ENCODE peak calls at places on chromosomes 1 and 21, in six cellular contexts. W is heart right ventricle, E is PC-9, C is adrenal gland, X is upper lobe of right lung, I is cardiac fibroblast. P is an unnamed sample.

GRCh38 chr21:37153935-37154350 is 80.9 kb downstream of the TTC3 start:
- DNase-seq in W (no peak), X (no peak), I (peak; percentile 68), C (peak; percentile 52), E (no peak), P (no peak)

GRCh38 chr21:26115899-26116298 is 54.7 kb downstream of the APP start:
- DNase-seq in C (no peak), X (no peak), E (no peak), W (no peak), I (peak; percentile 80), P (no peak)

GRCh38 chr1:33094971-33095604 is 14.1 kb downstream of the AZIN2 start:
- DNase-seq in W (no peak), I (peak; percentile 82), X (no peak), C (peak; percentile 53), E (peak; percentile 58), P (peak; percentile 55)

GRCh38 chr1:71031426-71031825 is 16.2 kb downstream of the PTGER3 start:
- DNase-seq in C (no peak), X (no peak), I (no peak), W (no peak), E (no peak), P (no peak)

GRCh38 chr1:246907472-246907871 is 24.3 kb downstream of the AHCTF1 start:
- DNase-seq in X (no peak), C (no peak), E (no peak), I (peak; percentile 79), W (no peak), P (no peak)

GRCh38 chr1:172893146-172893841 is 157.4 kb downstream of the TNFSF18 start:
- DNase-seq in X (no peak), C (peak; percentile 21), W (peak; percentile 59), E (no peak), I (peak; percentile 70), P (no peak)

GRCh38 chr1:198007687-198008627 is 90.8 kb downstream of the LHX9 start:
- DNase-seq in W (no peak), I (peak; percentile 16), X (no peak), E (no peak), C (no peak), P (no peak)

GRCh38 chr1:42114229-42114628 is 39.0 kb upstream of the GUCA2B start:
- DNase-seq in W (no peak), I (no peak), C (no peak), E (peak; percentile 12), X (no peak), P (no peak)

GRCh38 chr1:21239181-21239580 is 51.1 kb downstream of the ECE1 start:
- DNase-seq in X (no peak), E (no peak), I (no peak), W (no peak), C (no peak), P (no peak)

GRCh38 chr1:145962157-145963102 is 1.9 kb downstream of the ANKRD34A start:
- DNase-seq in W (peak; percentile 64), C (no peak), X (peak; percentile 77), I (no peak), E (no peak), P (no peak)

GRCh38 chr21:41316641-41317392 is at the start of gene FAM3B:
- DNase-seq in C (no peak), E (peak; percentile 13), X (peak; percentile 78), W (no peak), I (no peak), P (no peak)

GRCh38 chr1:34753163-34753562 is 1.7 kb upstream of the GJB5 start:
- DNase-seq in E (no peak), W (no peak), X (no peak), I (no peak), C (no peak), P (no peak)

GRCh38 chr1:34755961-34756360 is 1.1 kb downstream of the GJB5 start:
- DNase-seq in X (no peak), W (no peak), I (no peak), E (no peak), C (no peak), P (no peak)

GRCh38 chr1:34758751-34759150 is 789 bp upstream of the GJB4 start:
- DNase-seq in I (no peak), E (no peak), C (no peak), W (no peak), X (no peak), P (no peak)

GRCh38 chr1:34757386-34757785 is 2.2 kb upstream of the GJB4 start:
- DNase-seq in X (no peak), E (no peak), C (no peak), I (no peak), W (no peak), P (no peak)

GRCh38 chr1:34754878-34755637 is at the start of gene GJB5:
- DNase-seq in I (no peak), X (peak; percentile 55), E (peak; percentile 87), W (no peak), C (no peak), P (peak; percentile 41)
- H3K4me3 ChIP-seq in I (no peak within 1 kb of the TSS), X (no peak within 1 kb of the TSS), E (peak within 1 kb of the TSS; percentile 52), W (no peak within 1 kb of the TSS), C (no peak within 1 kb of the TSS), P (peak within 1 kb of the TSS; percentile 51)

GRCh38 chr1:203764105-203765028 is 616 bp upstream of the LAX1 start:
- DNase-seq in W (no peak), I (no peak), E (no peak), C (no peak), X (peak; percentile 2), P (no peak)
- H3K4me3 ChIP-seq in W (no peak overlapping the region), I (no peak overlapping the region), E (no peak overlapping the region), C (no peak overlapping the region), X (no peak overlapping the region), P (no peak overlapping the region)

DNA sequence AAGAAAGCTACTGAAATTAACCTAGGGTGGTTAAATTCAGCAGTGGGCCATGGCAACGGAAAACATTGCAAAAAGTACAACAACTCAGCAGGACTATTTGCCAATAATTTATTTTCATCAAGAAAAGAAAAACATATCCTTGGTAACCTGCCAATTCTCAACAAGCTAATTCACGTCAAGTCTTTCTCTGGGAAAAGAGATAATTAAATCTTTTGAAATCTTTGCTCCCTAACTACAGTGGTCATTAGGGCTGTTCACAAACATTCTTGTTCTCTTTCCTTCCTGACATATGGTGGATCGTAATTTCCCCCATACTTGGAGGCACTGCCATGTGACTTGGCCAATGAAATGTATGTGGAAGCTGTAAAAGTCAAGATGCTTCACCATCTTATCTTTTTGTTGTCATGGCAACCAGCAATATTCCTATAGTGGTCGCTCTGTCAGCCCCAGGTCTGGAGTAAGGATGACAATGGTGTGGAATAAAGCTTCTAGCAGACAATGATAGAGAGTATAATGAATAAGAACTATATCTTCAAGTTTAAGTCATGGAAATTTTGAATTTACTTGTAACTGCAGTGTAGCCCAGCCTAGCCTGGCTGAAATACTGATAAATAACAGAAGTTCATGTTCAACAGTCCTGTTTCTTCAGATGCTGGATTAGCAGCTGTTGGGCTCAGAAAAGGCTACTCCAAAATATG is 29.6 kb upstream of the ZNF326 start:
- DNase-seq in I (peak; percentile 74), E (no peak), W (no peak), C (no peak), X (no peak), P (no peak)
- H3K4me3 ChIP-seq in I (no peak overlapping the region), E (no peak overlapping the region), W (no peak overlapping the region), C (no peak overlapping the region), X (no peak overlapping the region), P (no peak overlapping the region)

GRCh38 chr1:36306210-36306901 is at the start of gene SH3D21:
- DNase-seq in X (peak; percentile 88), W (peak; percentile 48), I (peak; percentile 25), C (peak; percentile 54), E (peak; percentile 82), P (peak; percentile 68)
- H3K4me3 ChIP-seq in X (peak within 1 kb of the TSS; percentile 70), W (peak within 1 kb of the TSS; percentile 87), I (peak within 1 kb of the TSS; percentile 47), C (peak within 1 kb of the TSS; percentile 74), E (peak within 1 kb of the TSS; percentile 68), P (peak within 1 kb of the TSS; percentile 78)

DNA sequence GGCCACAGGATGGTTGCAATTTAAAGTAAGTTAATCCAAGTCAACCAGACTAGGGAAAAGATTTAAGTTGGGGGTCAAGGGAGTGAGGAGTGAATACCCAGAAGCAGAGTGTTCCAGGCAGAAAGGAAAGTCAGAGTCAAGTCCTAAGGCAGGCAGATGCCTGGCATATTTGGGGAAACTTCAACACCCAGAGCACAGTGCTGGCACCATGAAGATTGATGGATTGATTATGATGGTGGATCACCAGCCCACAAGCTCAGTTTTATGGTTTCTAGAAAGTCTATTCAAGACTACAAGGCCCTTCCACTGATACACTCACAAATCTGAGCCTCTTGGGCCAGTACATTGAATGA is 100.1 kb upstream of the DUSP10 start:
- DNase-seq in C (no peak), W (no peak), I (no peak), E (no peak), X (no peak), P (no peak)
- H3K4me3 ChIP-seq in C (no peak overlapping the region), W (no peak overlapping the region), I (no peak overlapping the region), E (no peak overlapping the region), X (no peak overlapping the region), P (no peak overlapping the region)

GRCh38 chr1:214317734-214318133 is 36.8 kb downstream of the SMYD2 start:
- DNase-seq in I (no peak), X (no peak), E (no peak), C (no peak), W (no peak), P (no peak)
- H3K4me3 ChIP-seq in I (no peak overlapping the region), X (no peak overlapping the region), E (no peak overlapping the region), C (no peak overlapping the region), W (no peak overlapping the region), P (no peak overlapping the region)

GRCh38 chr1:189779034-189779433 is 698.6 kb downstream of the BRINP3 start:
- DNase-seq in I (no peak), W (no peak), C (no peak), X (no peak), E (no peak), P (no peak)
- H3K4me3 ChIP-seq in I (no peak overlapping the region), W (no peak overlapping the region), C (no peak overlapping the region), X (no peak overlapping the region), E (no peak overlapping the region), P (no peak overlapping the region)

DNA sequence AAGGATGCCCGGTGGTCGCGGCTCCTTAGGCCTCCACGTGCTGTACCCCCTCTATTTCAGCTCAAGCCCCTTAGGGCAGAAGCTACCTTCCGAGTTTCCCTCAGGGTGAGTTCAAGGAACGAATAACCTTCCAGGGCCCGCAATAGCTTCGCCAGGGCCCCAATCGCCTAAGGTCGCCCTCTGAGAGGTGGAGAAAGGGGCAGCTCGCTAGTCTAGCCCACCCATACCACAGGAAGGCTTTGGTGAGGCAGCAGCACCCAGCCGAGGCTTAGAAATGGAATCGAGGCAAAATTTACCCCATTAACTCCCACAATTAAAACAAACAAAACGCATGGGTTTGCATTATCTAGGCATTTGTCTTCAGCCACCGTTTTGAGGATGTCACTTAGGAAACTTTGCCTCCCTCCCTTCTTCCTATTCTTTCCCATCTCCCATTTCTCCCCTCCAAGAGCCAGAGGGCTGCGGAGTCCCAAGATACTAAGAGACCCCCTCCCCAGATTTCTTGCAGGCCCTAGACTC is 954 bp downstream of the WNT2B start:
- DNase-seq in X (no peak), I (no peak), C (no peak), W (no peak), E (no peak), P (no peak)
- H3K4me3 ChIP-seq in X (peak overlapping the region; percentile 56), I (no peak overlapping the region), C (no peak overlapping the region), W (no peak overlapping the region), E (no peak overlapping the region), P (peak overlapping the region; percentile 71)

P was measured in breast epithelium.